ENCODE peak calls at places on chromosomes 4 and X, in seven cellular contexts. W is PC-3; Z is ovary; J is CD8-positive, alpha-beta memory T cell; M is tibial nerve; Y is GM23248; H is sigmoid colon. F is an unnamed sample. For H3K9me3, the result is how much of the 10 kb centered on the place peaks cover.

GRCh38 chrX:23331701-23332100 is 2.9 kb upstream of the PTCHD1 start:
- DNase-seq in W (no peak), Z (no peak), J (no peak), M (no peak), Y (no peak), H (no peak), F (no peak)

GRCh38 chrX:22078117-22078516 is 46.0 kb downstream of the PHEX start:
- DNase-seq in W (no peak), Z (no peak), J (no peak), M (no peak), Y (no peak), H (no peak), F (no peak)

GRCh38 chr4:156198511-156198910 is 244.8 kb upstream of the CTSO start:
- DNase-seq in W (no peak), Z (no peak), J (no peak), M (no peak), Y (no peak), H (no peak), F (no peak)

GRCh38 chr4:25043548-25043947 is 12.8 kb upstream of the LGI2 start:
- DNase-seq in W (no peak), Z (no peak), J (no peak), M (no peak), Y (no peak), H (no peak), F (no peak)

GRCh38 chr4:86560447-86560846 is 33.7 kb upstream of the PTPN13 start:
- DNase-seq in W (no peak), Z (no peak), J (no peak), M (no peak), Y (no peak), H (no peak), F (no peak)

GRCh38 chrX:38868941-38869378 is 67.7 kb downstream of the MID1IP1 start:
- DNase-seq in W (peak), Z (no peak), J (no peak), M (no peak), Y (peak), H (no peak), F (no peak)

GRCh38 chr4:101175896-101176676 is 171.2 kb downstream of the PPP3CA start:
- DNase-seq in W (no peak), Z (peak), J (no peak), M (peak), Y (no peak), H (peak), F (no peak)

GRCh38 chrX:68650491-68650890 is 3.0 kb downstream of the STARD8 start:
- DNase-seq in W (peak), Z (no peak), J (no peak), M (no peak), Y (peak), H (no peak), F (no peak)

GRCh38 chrX:20267924-20268701 is 1.4 kb upstream of the RPS6KA3 start:
- DNase-seq in W (no peak), Z (peak), J (no peak), M (peak), Y (no peak), H (peak), F (no peak)

GRCh38 chr4:38670061-38670894 is 6.3 kb downstream of the KLF3 start:
- DNase-seq in W (peak), Z (no peak), J (no peak), M (no peak), Y (no peak), H (no peak), F (no peak)

GRCh38 chr4:182938213-182938645 is 21.0 kb upstream of the DCTD start:
- DNase-seq in W (peak), Z (peak), J (peak), M (peak), Y (peak), H (peak), F (no peak)

GRCh38 chrX:137550561-137551305 is 15.2 kb upstream of the ZIC3 start:
- DNase-seq in W (no peak), Z (no peak), J (no peak), M (no peak), Y (no peak), H (no peak), F (no peak)

GRCh38 chrX:50495616-50496015 is 25.0 kb upstream of the DGKK start:
- DNase-seq in W (no peak), Z (no peak), J (no peak), M (no peak), Y (no peak), H (no peak), F (no peak)

GRCh38 chrX:43405191-43405590 is 250.9 kb upstream of the MAOA start:
- DNase-seq in W (no peak), Z (no peak), J (no peak), M (no peak), Y (no peak), H (no peak), F (no peak)

GRCh38 chrX:37434362-37434761 is 85.2 kb downstream of the PRRG1 start:
- DNase-seq in W (peak), Z (no peak), J (no peak), M (no peak), Y (no peak), H (no peak), F (no peak)

GRCh38 chr4:23888421-23889319 is 1.2 kb downstream of the PPARGC1A start:
- DNase-seq in W (no peak), Z (peak), J (no peak), M (peak), Y (peak), H (peak), F (peak)

GRCh38 chr4:23885943-23886590 is 3.8 kb downstream of the PPARGC1A start:
- DNase-seq in W (no peak), Z (no peak), J (no peak), M (no peak), Y (no peak), H (no peak), F (no peak)

GRCh38 chr4:23889368-23889767 is 479 bp downstream of the PPARGC1A start:
- DNase-seq in W (no peak), Z (no peak), J (no peak), M (no peak), Y (peak), H (no peak), F (no peak)

GRCh38 chr4:23887989-23888388 is 1.9 kb downstream of the PPARGC1A start:
- DNase-seq in W (no peak), Z (no peak), J (no peak), M (no peak), Y (no peak), H (no peak), F (no peak)

DNA sequence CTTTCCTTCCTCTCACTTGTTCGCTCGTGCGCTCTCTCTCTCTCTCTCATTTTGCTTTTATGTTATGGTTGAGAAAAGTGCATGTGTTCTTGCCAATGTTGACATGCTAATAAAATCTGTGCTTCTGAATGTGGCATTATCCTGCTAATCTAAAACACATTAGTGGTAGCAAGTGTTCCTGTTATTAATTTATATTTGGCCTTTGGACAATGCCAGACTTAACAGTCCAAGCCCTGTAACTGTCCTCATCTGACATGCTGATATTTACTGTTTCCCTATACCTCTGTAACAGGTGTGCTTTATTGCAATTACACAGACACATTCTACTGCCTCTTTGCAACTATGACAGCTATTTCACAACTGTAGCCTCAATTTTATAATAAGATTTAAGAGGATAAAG is 2.7 kb downstream of the PPARGC1A start:
- DNase-seq in W (no peak), Z (no peak), J (no peak), M (no peak), Y (no peak), H (no peak), F (no peak)
- H3K4me3 ChIP-seq in W (no peak), Z (no peak), J (no peak), M (no peak), Y (no peak), H (no peak), F (no peak)

DNA sequence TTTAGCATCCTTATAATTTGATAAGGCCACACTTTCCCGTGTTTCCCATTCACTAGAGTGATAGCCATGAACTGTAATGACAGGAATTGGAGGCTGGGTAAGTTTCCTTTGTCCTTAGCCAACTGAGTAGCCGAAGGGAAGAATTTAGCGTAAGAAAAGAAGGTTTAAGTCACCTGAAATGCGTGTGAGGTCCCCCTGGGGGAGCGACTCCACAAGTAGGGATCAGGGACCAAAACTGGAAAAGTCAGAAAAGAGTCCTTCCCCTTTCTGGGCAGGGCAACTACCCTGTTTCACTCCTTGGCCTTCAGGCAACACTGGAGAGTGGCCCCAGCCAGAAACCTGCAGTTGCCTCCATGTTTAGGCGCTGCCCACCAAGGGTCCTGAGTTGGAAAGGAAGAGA is 81.6 kb upstream of the MED14 start:
- DNase-seq in W (no peak), Z (no peak), J (no peak), M (no peak), Y (no peak), H (no peak), F (no peak)
- H3K9me3 ChIP-seq in W (under half), Z (under half), J (under half), M (under half), Y (under half), H (under half), F (under half)

DNA sequence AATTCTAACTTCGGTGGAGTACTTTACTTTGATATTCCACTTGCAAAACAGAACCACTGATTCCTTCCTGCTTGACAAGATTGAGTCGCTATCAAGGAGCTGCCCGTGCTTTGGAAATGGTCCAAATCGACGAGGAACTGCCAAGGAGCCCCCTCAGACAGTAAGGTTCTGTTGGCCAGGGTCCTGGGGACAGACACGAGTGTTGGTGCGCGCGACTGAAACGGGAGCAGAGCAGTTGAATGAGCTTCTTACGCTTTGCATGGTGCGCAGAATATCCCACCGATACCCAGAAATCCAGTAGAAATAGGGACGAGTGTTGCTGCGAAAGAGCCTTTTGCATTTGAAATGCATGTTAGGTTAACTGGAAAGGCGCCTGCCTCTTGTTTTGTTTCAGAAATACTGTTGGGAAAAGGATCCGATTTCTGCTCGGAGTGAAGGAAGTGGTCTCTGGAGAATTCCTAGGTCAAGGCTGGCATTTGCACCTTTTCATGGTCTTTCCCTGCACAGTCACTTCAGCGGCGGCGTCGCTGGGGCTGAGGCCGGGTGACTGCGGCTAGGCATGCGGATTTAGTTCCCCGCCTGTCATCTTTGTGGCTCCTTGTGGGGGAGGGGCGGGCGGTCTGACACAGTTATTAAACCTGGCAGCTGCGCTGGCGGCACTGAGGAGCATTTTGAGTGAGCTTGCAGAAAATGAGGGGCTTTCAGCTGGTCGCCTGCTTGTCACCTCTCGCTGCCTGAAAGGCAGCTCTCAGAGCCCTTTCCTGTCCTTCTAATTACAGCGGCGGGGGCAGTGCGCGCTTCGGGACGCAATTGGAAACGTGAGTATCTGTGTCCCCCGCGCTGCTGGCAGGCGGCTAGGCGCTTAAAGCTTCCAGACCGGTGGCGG is 51.5 kb upstream of the TRIM2 start:
- DNase-seq in W (no peak), Z (peak), J (peak), M (no peak), Y (peak), H (no peak), F (no peak)
- H3K27ac ChIP-seq in W (no peak), Z (peak), J (no peak), M (no peak), Y (no peak), H (peak), F (no peak)

DNA sequence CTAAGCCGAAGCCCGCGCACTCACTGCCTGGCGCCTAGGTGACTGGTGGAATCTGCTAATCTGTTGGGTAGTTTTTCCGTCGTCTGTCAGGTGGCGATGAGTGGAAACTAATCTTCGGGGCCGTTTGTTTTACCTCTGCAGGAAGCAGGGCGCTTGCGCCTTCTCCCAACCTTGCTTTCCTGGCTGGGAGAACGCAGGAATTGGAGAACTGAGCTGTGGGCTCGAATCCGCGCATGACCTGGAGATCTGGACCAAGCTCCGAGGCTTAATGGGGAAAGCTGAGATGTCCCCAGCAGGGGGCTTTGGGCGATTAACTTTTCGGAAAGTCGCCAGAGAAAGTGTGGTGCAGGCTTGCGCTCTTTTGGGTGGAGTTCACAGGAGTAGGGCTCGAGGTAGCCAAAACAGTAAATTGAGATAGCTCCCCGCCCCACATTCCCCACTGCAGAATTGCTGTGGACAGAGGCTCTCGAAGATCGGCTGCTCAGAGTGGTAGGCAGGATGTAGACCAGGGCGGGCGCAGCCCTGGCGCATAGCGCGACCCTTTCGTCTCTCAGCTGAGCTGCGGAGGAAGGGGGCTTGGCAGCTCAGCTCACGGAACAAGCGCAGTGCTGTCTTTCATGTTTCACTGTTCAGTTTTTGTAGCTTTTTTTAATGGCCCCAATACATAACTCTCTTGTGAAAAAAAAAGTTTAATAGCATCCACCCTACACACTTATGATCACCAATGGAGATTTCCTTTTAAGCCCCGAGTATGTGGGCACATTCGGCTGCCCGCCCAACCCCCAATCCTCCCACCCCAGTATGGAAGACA is 2.7 kb upstream of the FGF5 start:
- DNase-seq in W (no peak), Z (no peak), J (no peak), M (no peak), Y (no peak), H (no peak), F (no peak)
- H3K4me3 ChIP-seq in W (no peak), Z (no peak), J (no peak), M (no peak), Y (no peak), H (no peak), F (no peak)

F was measured in AG04450.